ENCODE peak calls at places on chromosome 16, in six cellular contexts. One of them, this sample, is unnamed.
A peak's percentile ranks its signal among the peaks of the same experiment; 100 is the strongest.

GRCh38 chr16:3878610-3879009 is 1.9 kb downstream of the CREBBP start:
- DNase-seq in mammary epithelial cell: no peak
- DNase-seq in HCT116: no peak
- DNase-seq in astrocyte: no peak
- DNase-seq in endothelial cell of umbilical vein: no peak
- DNase-seq in PC-3: no peak
- DNase-seq in this sample: no peak

GRCh38 chr16:28309811-28310311 is 17.5 kb downstream of the SBK1 start:
- DNase-seq in mammary epithelial cell: no peak
- DNase-seq in astrocyte: no peak
- DNase-seq in PC-3: no peak
- DNase-seq in HCT116: no peak
- DNase-seq in endothelial cell of umbilical vein: no peak
- DNase-seq in this sample: peak; percentile 97

GRCh38 chr16:77987772-77988171 is 34.6 kb upstream of the CLEC3A start:
- DNase-seq in PC-3: no peak
- DNase-seq in HCT116: no peak
- DNase-seq in mammary epithelial cell: no peak
- DNase-seq in astrocyte: no peak
- DNase-seq in endothelial cell of umbilical vein: no peak
- DNase-seq in this sample: no peak

GRCh38 chr16:1526608-1527555 is 6.6 kb upstream of the TMEM204 start:
- DNase-seq in mammary epithelial cell: no peak
- DNase-seq in endothelial cell of umbilical vein: no peak
- DNase-seq in HCT116: no peak
- DNase-seq in astrocyte: no peak
- DNase-seq in PC-3: no peak
- DNase-seq in this sample: no peak

GRCh38 chr16:4661661-4662060 is 31.7 kb upstream of the NUDT16L1 start:
- DNase-seq in astrocyte: peak; percentile 38
- DNase-seq in mammary epithelial cell: peak; percentile 55
- DNase-seq in PC-3: no peak
- DNase-seq in endothelial cell of umbilical vein: no peak
- DNase-seq in HCT116: no peak
- DNase-seq in this sample: peak; percentile 64

GRCh38 chr16:30722443-30722842 is 23.5 kb downstream of the SRCAP start:
- DNase-seq in HCT116: no peak
- DNase-seq in PC-3: no peak
- DNase-seq in astrocyte: no peak
- DNase-seq in endothelial cell of umbilical vein: no peak
- DNase-seq in mammary epithelial cell: no peak
- DNase-seq in this sample: no peak

GRCh38 chr16:19812986-19813385 is 71.7 kb downstream of the GPRC5B start:
- DNase-seq in HCT116: no peak
- DNase-seq in endothelial cell of umbilical vein: no peak
- DNase-seq in mammary epithelial cell: no peak
- DNase-seq in astrocyte: no peak
- DNase-seq in PC-3: no peak
- DNase-seq in this sample: no peak

GRCh38 chr16:72099377-72099818 is 5.8 kb downstream of the DHX38 start:
- DNase-seq in mammary epithelial cell: peak; percentile 45
- DNase-seq in endothelial cell of umbilical vein: peak; percentile 63
- DNase-seq in astrocyte: peak; percentile 15
- DNase-seq in PC-3: peak; percentile 63
- DNase-seq in HCT116: peak; percentile 40
- DNase-seq in this sample: peak; percentile 64

GRCh38 chr16:12208341-12209035 is 232.0 kb downstream of the SNX29 start:
- DNase-seq in mammary epithelial cell: peak; percentile 16
- DNase-seq in HCT116: no peak
- DNase-seq in endothelial cell of umbilical vein: no peak
- DNase-seq in astrocyte: no peak
- DNase-seq in PC-3: no peak
- DNase-seq in this sample: no peak

GRCh38 chr16:74304164-74304834 is 7.7 kb downstream of the PSMD7 start:
- DNase-seq in PC-3: peak; percentile 27
- DNase-seq in endothelial cell of umbilical vein: no peak
- DNase-seq in HCT116: no peak
- DNase-seq in mammary epithelial cell: no peak
- DNase-seq in astrocyte: no peak
- DNase-seq in this sample: no peak

GRCh38 chr16:25158401-25158800 is 46.9 kb downstream of the LCMT1 start:
- DNase-seq in mammary epithelial cell: no peak
- DNase-seq in HCT116: no peak
- DNase-seq in endothelial cell of umbilical vein: no peak
- DNase-seq in astrocyte: peak; percentile 64
- DNase-seq in PC-3: no peak
- DNase-seq in this sample: no peak

GRCh38 chr16:22220076-22220453 is 14.0 kb downstream of the EEF2K start:
- DNase-seq in mammary epithelial cell: no peak
- DNase-seq in HCT116: no peak
- DNase-seq in astrocyte: no peak
- DNase-seq in endothelial cell of umbilical vein: no peak
- DNase-seq in PC-3: no peak
- DNase-seq in this sample: no peak

GRCh38 chr16:72844225-72844920 is 203.6 kb downstream of the ZFHX3 start:
- DNase-seq in endothelial cell of umbilical vein: peak; percentile 13
- DNase-seq in mammary epithelial cell: no peak
- DNase-seq in HCT116: no peak
- DNase-seq in astrocyte: peak; percentile 25
- DNase-seq in PC-3: no peak
- DNase-seq in this sample: peak; percentile 17

GRCh38 chr16:11949527-11949926 is 7.7 kb upstream of the NPIPB2 start:
- DNase-seq in endothelial cell of umbilical vein: peak; percentile 21
- DNase-seq in mammary epithelial cell: peak; percentile 18
- DNase-seq in astrocyte: peak; percentile 23
- DNase-seq in PC-3: peak; percentile 68
- DNase-seq in HCT116: peak; percentile 28
- DNase-seq in this sample: peak; percentile 24

GRCh38 chr16:57923418-57923817 is 47.5 kb downstream of the CNGB1 start:
- DNase-seq in HCT116: no peak
- DNase-seq in mammary epithelial cell: no peak
- DNase-seq in PC-3: no peak
- DNase-seq in astrocyte: no peak
- DNase-seq in endothelial cell of umbilical vein: no peak
- DNase-seq in this sample: no peak
- H4K20me1 ChIP-seq in HCT116: no peaks in the 10 kb centered on the region
- H4K20me1 ChIP-seq in mammary epithelial cell: no peaks in the 10 kb centered on the region
- H4K20me1 ChIP-seq in PC-3: no peaks in the 10 kb centered on the region
- H4K20me1 ChIP-seq in astrocyte: no peaks in the 10 kb centered on the region
- H4K20me1 ChIP-seq in endothelial cell of umbilical vein: no peaks in the 10 kb centered on the region
- H4K20me1 ChIP-seq in this sample: no peaks in the 10 kb centered on the region

GRCh38 chr16:69613283-69614154 is 47.8 kb downstream of the NFAT5 start:
- DNase-seq in endothelial cell of umbilical vein: no peak
- DNase-seq in astrocyte: peak; percentile 29
- DNase-seq in HCT116: no peak
- DNase-seq in mammary epithelial cell: peak; percentile 88
- DNase-seq in PC-3: peak; percentile 67
- DNase-seq in this sample: no peak

GRCh38 chr16:69611103-69611640 is 45.4 kb downstream of the NFAT5 start:
- DNase-seq in astrocyte: no peak
- DNase-seq in mammary epithelial cell: no peak
- DNase-seq in HCT116: no peak
- DNase-seq in PC-3: no peak
- DNase-seq in endothelial cell of umbilical vein: no peak
- DNase-seq in this sample: no peak

GRCh38 chr16:69606985-69607384 is 41.2 kb downstream of the NFAT5 start:
- DNase-seq in astrocyte: no peak
- DNase-seq in HCT116: no peak
- DNase-seq in endothelial cell of umbilical vein: no peak
- DNase-seq in PC-3: no peak
- DNase-seq in mammary epithelial cell: no peak
- DNase-seq in this sample: no peak

GRCh38 chr16:69607674-69608073 is 41.9 kb downstream of the NFAT5 start:
- DNase-seq in mammary epithelial cell: no peak
- DNase-seq in astrocyte: no peak
- DNase-seq in HCT116: no peak
- DNase-seq in PC-3: no peak
- DNase-seq in endothelial cell of umbilical vein: no peak
- DNase-seq in this sample: no peak

GRCh38 chr16:69610356-69610755 is 44.6 kb downstream of the NFAT5 start:
- DNase-seq in PC-3: no peak
- DNase-seq in mammary epithelial cell: no peak
- DNase-seq in astrocyte: peak; percentile 46
- DNase-seq in HCT116: no peak
- DNase-seq in endothelial cell of umbilical vein: no peak
- DNase-seq in this sample: no peak
- H4K20me1 ChIP-seq in PC-3: no peaks in the 10 kb centered on the region
- H4K20me1 ChIP-seq in mammary epithelial cell: no peaks in the 10 kb centered on the region
- H4K20me1 ChIP-seq in astrocyte: peaks cover 80% of the 10 kb centered on the region
- H4K20me1 ChIP-seq in HCT116: peaks cover 34% of the 10 kb centered on the region
- H4K20me1 ChIP-seq in endothelial cell of umbilical vein: peaks cover 6% of the 10 kb centered on the region
- H4K20me1 ChIP-seq in this sample: peaks cover 5% of the 10 kb centered on the region

GRCh38 chr16:85594621-85595298 is 18.4 kb upstream of the GSE1 start:
- DNase-seq in PC-3: no peak
- DNase-seq in mammary epithelial cell: no peak
- DNase-seq in astrocyte: no peak
- DNase-seq in HCT116: no peak
- DNase-seq in endothelial cell of umbilical vein: no peak
- DNase-seq in this sample: no peak

GRCh38 chr16:85591381-85591780 is 21.7 kb upstream of the GSE1 start:
- DNase-seq in endothelial cell of umbilical vein: no peak
- DNase-seq in mammary epithelial cell: no peak
- DNase-seq in PC-3: no peak
- DNase-seq in HCT116: no peak
- DNase-seq in astrocyte: no peak
- DNase-seq in this sample: no peak

GRCh38 chr16:85593503-85594195 is 19.5 kb upstream of the GSE1 start:
- DNase-seq in astrocyte: no peak
- DNase-seq in HCT116: no peak
- DNase-seq in PC-3: no peak
- DNase-seq in mammary epithelial cell: no peak
- DNase-seq in endothelial cell of umbilical vein: no peak
- DNase-seq in this sample: no peak

GRCh38 chr16:85595299-85595661 is 17.8 kb upstream of the GSE1 start:
- DNase-seq in endothelial cell of umbilical vein: no peak
- DNase-seq in astrocyte: no peak
- DNase-seq in PC-3: no peak
- DNase-seq in mammary epithelial cell: no peak
- DNase-seq in HCT116: no peak
- DNase-seq in this sample: no peak

GRCh38 chr16:85592700-85593502 is 20.2 kb upstream of the GSE1 start:
- DNase-seq in endothelial cell of umbilical vein: no peak
- DNase-seq in HCT116: no peak
- DNase-seq in astrocyte: peak; percentile 50
- DNase-seq in mammary epithelial cell: no peak
- DNase-seq in PC-3: peak; percentile 14
- DNase-seq in this sample: no peak
- H4K20me1 ChIP-seq in endothelial cell of umbilical vein: no peaks in the 10 kb centered on the region
- H4K20me1 ChIP-seq in HCT116: no peaks in the 10 kb centered on the region
- H4K20me1 ChIP-seq in astrocyte: peaks cover 86% of the 10 kb centered on the region
- H4K20me1 ChIP-seq in mammary epithelial cell: no peaks in the 10 kb centered on the region
- H4K20me1 ChIP-seq in PC-3: no peaks in the 10 kb centered on the region
- H4K20me1 ChIP-seq in this sample: peaks cover 78% of the 10 kb centered on the region

GRCh38 chr16:50002190-50002589 is 22.8 kb upstream of the CNEP1R1 start:
- DNase-seq in PC-3: peak; percentile 7
- DNase-seq in HCT116: no peak
- DNase-seq in endothelial cell of umbilical vein: no peak
- DNase-seq in mammary epithelial cell: peak; percentile 42
- DNase-seq in astrocyte: no peak
- DNase-seq in this sample: no peak

GRCh38 chr16:49997721-49998251 is 27.2 kb upstream of the CNEP1R1 start:
- DNase-seq in HCT116: no peak
- DNase-seq in mammary epithelial cell: no peak
- DNase-seq in endothelial cell of umbilical vein: no peak
- DNase-seq in PC-3: no peak
- DNase-seq in astrocyte: no peak
- DNase-seq in this sample: no peak

GRCh38 chr16:49995720-49996119 is 29.3 kb upstream of the CNEP1R1 start:
- DNase-seq in astrocyte: no peak
- DNase-seq in endothelial cell of umbilical vein: no peak
- DNase-seq in HCT116: no peak
- DNase-seq in mammary epithelial cell: no peak
- DNase-seq in PC-3: no peak
- DNase-seq in this sample: no peak

GRCh38 chr16:50001144-50001543 is 23.9 kb upstream of the CNEP1R1 start:
- DNase-seq in mammary epithelial cell: no peak
- DNase-seq in PC-3: no peak
- DNase-seq in astrocyte: no peak
- DNase-seq in HCT116: no peak
- DNase-seq in endothelial cell of umbilical vein: no peak
- DNase-seq in this sample: no peak

GRCh38 chr16:49998991-49999390 is 26.0 kb upstream of the CNEP1R1 start:
- DNase-seq in mammary epithelial cell: no peak
- DNase-seq in HCT116: no peak
- DNase-seq in astrocyte: no peak
- DNase-seq in PC-3: no peak
- DNase-seq in endothelial cell of umbilical vein: no peak
- DNase-seq in this sample: no peak
- H4K20me1 ChIP-seq in mammary epithelial cell: no peaks in the 10 kb centered on the region
- H4K20me1 ChIP-seq in HCT116: no peaks in the 10 kb centered on the region
- H4K20me1 ChIP-seq in astrocyte: no peaks in the 10 kb centered on the region
- H4K20me1 ChIP-seq in PC-3: no peaks in the 10 kb centered on the region
- H4K20me1 ChIP-seq in endothelial cell of umbilical vein: no peaks in the 10 kb centered on the region
- H4K20me1 ChIP-seq in this sample: no peaks in the 10 kb centered on the region

GRCh38 chr16:57745768-57746167 is 10.2 kb downstream of the KATNB1 start:
- DNase-seq in PC-3: no peak
- DNase-seq in endothelial cell of umbilical vein: no peak
- DNase-seq in HCT116: no peak
- DNase-seq in astrocyte: no peak
- DNase-seq in mammary epithelial cell: no peak
- DNase-seq in this sample: no peak
- H4K20me1 ChIP-seq in PC-3: no peaks in the 10 kb centered on the region
- H4K20me1 ChIP-seq in endothelial cell of umbilical vein: no peaks in the 10 kb centered on the region
- H4K20me1 ChIP-seq in HCT116: no peaks in the 10 kb centered on the region
- H4K20me1 ChIP-seq in astrocyte: peaks cover 3% of the 10 kb centered on the region
- H4K20me1 ChIP-seq in mammary epithelial cell: no peaks in the 10 kb centered on the region
- H4K20me1 ChIP-seq in this sample: peaks cover 10% of the 10 kb centered on the region

GRCh38 chr16:81651758-81652718 is 127.1 kb upstream of the PLCG2 start:
- DNase-seq in endothelial cell of umbilical vein: no peak
- DNase-seq in HCT116: no peak
- DNase-seq in astrocyte: peak; percentile 15
- DNase-seq in PC-3: no peak
- DNase-seq in mammary epithelial cell: no peak
- DNase-seq in this sample: no peak

GRCh38 chr16:81649561-81649960 is 129.5 kb upstream of the PLCG2 start:
- DNase-seq in astrocyte: peak; percentile 83
- DNase-seq in mammary epithelial cell: no peak
- DNase-seq in PC-3: no peak
- DNase-seq in HCT116: no peak
- DNase-seq in endothelial cell of umbilical vein: no peak
- DNase-seq in this sample: no peak

GRCh38 chr16:81650281-81650680 is 128.8 kb upstream of the PLCG2 start:
- DNase-seq in astrocyte: no peak
- DNase-seq in mammary epithelial cell: no peak
- DNase-seq in endothelial cell of umbilical vein: no peak
- DNase-seq in PC-3: no peak
- DNase-seq in HCT116: no peak
- DNase-seq in this sample: no peak

GRCh38 chr16:81652798-81653505 is 126.1 kb upstream of the PLCG2 start:
- DNase-seq in HCT116: no peak
- DNase-seq in mammary epithelial cell: no peak
- DNase-seq in astrocyte: no peak
- DNase-seq in PC-3: no peak
- DNase-seq in endothelial cell of umbilical vein: no peak
- DNase-seq in this sample: no peak

GRCh38 chr16:81650982-81651562 is 128.0 kb upstream of the PLCG2 start:
- DNase-seq in endothelial cell of umbilical vein: no peak
- DNase-seq in mammary epithelial cell: no peak
- DNase-seq in PC-3: no peak
- DNase-seq in astrocyte: peak; percentile 36
- DNase-seq in HCT116: no peak
- DNase-seq in this sample: no peak
- H4K20me1 ChIP-seq in endothelial cell of umbilical vein: no peaks in the 10 kb centered on the region
- H4K20me1 ChIP-seq in mammary epithelial cell: no peaks in the 10 kb centered on the region
- H4K20me1 ChIP-seq in PC-3: peaks cover 5% of the 10 kb centered on the region
- H4K20me1 ChIP-seq in astrocyte: peaks cover 65% of the 10 kb centered on the region
- H4K20me1 ChIP-seq in HCT116: no peaks in the 10 kb centered on the region
- H4K20me1 ChIP-seq in this sample: peaks cover 41% of the 10 kb centered on the region

This sample was measured in DND-41.